ENCODE peak calls at places on chromosomes 16 and 17, in seven cellular contexts. V, F, Y, A, U, W and B are unnamed samples.

GRCh38 chr17:73017653-73018052 is 74.8 kb downstream of the SLC39A11 start:
- DNase-seq in V (no peak), F (no peak), Y (peak; percentile 82), A (peak; percentile 37), U (peak; percentile 11), W (no peak), B (no peak)

GRCh38 chr17:64777413-64778101 is 115.5 kb upstream of the SMURF2 start:
- DNase-seq in V (peak; percentile 29), F (peak; percentile 57), Y (no peak), A (no peak), U (no peak), W (no peak), B (peak; percentile 20)

GRCh38 chr16:67542464-67542863 is 13.8 kb downstream of the RIPOR1 start:
- DNase-seq in V (peak; percentile 32), F (no peak), Y (peak; percentile 77), A (peak; percentile 30), U (no peak), W (peak; percentile 59), B (peak; percentile 74)

GRCh38 chr16:68065716-68066305 is 19.4 kb upstream of the NFATC3 start:
- DNase-seq in V (no peak), F (no peak), Y (peak; percentile 78), A (no peak), U (peak; percentile 49), W (no peak), B (no peak)

GRCh38 chr16:57643166-57643813 is 14.9 kb downstream of the ADGRG1 start:
- DNase-seq in V (no peak), F (no peak), Y (peak; percentile 82), A (peak; percentile 73), U (no peak), W (no peak), B (no peak)

GRCh38 chr16:2841606-2842339 is 11.7 kb downstream of the ZG16B start:
- DNase-seq in V (no peak), F (no peak), Y (no peak), A (no peak), U (no peak), W (no peak), B (no peak)

GRCh38 chr17:49963626-49964538 is 5.1 kb upstream of the DLX4 start:
- DNase-seq in V (peak; percentile 72), F (peak; percentile 69), Y (peak; percentile 36), A (no peak), U (no peak), W (no peak), B (no peak)

GRCh38 chr16:87551487-87551886 is 50.8 kb upstream of the JPH3 start:
- DNase-seq in V (no peak), F (no peak), Y (no peak), A (no peak), U (no peak), W (no peak), B (no peak)

GRCh38 chr17:72120878-72121163 is at the start of gene SOX9:
- DNase-seq in V (peak; percentile 97), F (peak; percentile 94), Y (peak; percentile 96), A (peak; percentile 99), U (peak; percentile 93), W (peak; percentile 95), B (peak; percentile 79)

GRCh38 chr16:17635183-17635582 is 164.4 kb upstream of the XYLT1 start:
- DNase-seq in V (peak; percentile 8), F (no peak), Y (no peak), A (no peak), U (no peak), W (no peak), B (no peak)

GRCh38 chr17:71699907-71700306 is 420.9 kb upstream of the SOX9 start:
- DNase-seq in V (no peak), F (no peak), Y (no peak), A (no peak), U (no peak), W (no peak), B (no peak)

GRCh38 chr17:80354381-80354780 is 60.6 kb upstream of the ENDOV start:
- DNase-seq in V (no peak), F (no peak), Y (no peak), A (no peak), U (no peak), W (no peak), B (no peak)

GRCh38 chr17:60305141-60305540 is 86.8 kb downstream of the USP32 start:
- DNase-seq in V (peak; percentile 45), F (no peak), Y (no peak), A (no peak), U (peak; percentile 16), W (no peak), B (peak; percentile 14)

GRCh38 chr17:74268052-74268451 is 6.0 kb upstream of the DNAI2 start:
- DNase-seq in V (no peak), F (no peak), Y (no peak), A (no peak), U (no peak), W (no peak), B (no peak)

DNA sequence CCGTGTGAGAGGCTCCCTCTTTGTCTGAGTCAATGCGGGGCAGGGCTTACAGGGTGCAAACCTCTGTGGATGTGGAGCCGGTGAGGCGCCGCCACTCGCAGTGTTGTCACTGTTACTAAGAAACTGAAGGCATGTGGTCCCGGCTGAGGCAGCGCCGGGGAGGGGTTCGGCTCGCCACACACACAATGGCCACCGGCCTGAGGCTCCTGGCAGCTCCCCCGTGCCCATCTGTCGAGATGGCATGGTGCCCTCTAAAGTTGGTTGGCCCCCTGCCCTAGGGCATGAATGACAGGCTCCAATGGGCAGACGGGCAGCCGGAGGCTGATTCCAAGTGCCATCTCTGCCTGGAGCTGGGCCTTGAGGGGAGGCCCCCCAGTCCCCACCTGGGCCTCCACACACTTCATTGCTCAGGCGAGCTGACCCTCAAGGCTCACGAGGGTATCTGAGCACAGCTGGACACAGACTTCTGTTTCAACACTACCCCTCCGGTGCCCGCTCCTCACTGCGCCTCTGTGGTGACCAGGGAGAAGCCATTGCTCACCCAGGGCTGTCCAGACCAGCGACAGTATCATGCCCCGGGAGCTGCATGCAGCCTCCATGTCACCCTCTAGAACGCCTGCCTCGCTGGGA is 137.2 kb downstream of the C16orf78 start:
- DNase-seq in V (no peak), F (no peak), Y (no peak), A (no peak), U (no peak), W (no peak), B (no peak)
- TF ChIP-seq EZH2phosphoT487 in V (no peak), F (no peak), Y (no peak), A (no peak), U (no peak), W (no peak), B (no peak)

DNA sequence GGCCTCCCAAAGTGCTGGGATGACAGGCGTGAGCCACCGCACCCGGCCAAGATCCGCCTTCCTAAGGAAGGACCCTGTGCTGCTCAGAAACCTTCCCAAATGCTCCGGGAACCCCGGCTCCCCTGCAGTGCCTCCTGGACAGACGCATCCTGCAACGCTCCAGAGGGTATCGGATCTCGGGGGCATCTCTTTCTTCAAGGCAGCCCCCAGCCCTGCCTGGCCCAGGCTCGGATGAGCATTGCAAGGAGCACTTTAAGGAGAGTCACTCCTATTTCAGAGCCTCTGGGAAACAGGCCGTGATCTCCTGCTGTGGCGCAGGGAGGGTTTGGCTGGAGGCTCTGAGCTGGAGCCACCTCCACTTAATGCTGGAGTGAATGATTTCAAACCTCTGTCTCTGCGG is 17.2 kb upstream of the ABR start:
- DNase-seq in V (no peak), F (no peak), Y (no peak), A (no peak), U (no peak), W (no peak), B (no peak)
- H3K27ac ChIP-seq in V (no peak overlapping the region), F (no peak overlapping the region), Y (no peak overlapping the region), A (no peak overlapping the region), U (peak overlapping the region; percentile 87), W (no peak overlapping the region), B (no peak overlapping the region)

GRCh38 chr16:56192971-56193936 is 2.0 kb downstream of the GNAO1 start:
- DNase-seq in V (peak; percentile 65), F (peak; percentile 51), Y (no peak), A (no peak), U (no peak), W (no peak), B (no peak)

GRCh38 chr16:56192644-56192960 is 1.3 kb downstream of the GNAO1 start:
- DNase-seq in V (no peak), F (no peak), Y (no peak), A (no peak), U (no peak), W (no peak), B (no peak)

GRCh38 chr16:56189990-56190902 is 1.0 kb upstream of the GNAO1 start:
- DNase-seq in V (peak; percentile 57), F (peak; percentile 18), Y (peak; percentile 13), A (no peak), U (no peak), W (no peak), B (no peak)

GRCh38 chr16:56190903-56191806 is at the start of gene GNAO1:
- DNase-seq in V (peak; percentile 86), F (peak; percentile 93), Y (peak; percentile 62), A (peak; percentile 5), U (peak; percentile 89), W (no peak), B (peak; percentile 26)

DNA sequence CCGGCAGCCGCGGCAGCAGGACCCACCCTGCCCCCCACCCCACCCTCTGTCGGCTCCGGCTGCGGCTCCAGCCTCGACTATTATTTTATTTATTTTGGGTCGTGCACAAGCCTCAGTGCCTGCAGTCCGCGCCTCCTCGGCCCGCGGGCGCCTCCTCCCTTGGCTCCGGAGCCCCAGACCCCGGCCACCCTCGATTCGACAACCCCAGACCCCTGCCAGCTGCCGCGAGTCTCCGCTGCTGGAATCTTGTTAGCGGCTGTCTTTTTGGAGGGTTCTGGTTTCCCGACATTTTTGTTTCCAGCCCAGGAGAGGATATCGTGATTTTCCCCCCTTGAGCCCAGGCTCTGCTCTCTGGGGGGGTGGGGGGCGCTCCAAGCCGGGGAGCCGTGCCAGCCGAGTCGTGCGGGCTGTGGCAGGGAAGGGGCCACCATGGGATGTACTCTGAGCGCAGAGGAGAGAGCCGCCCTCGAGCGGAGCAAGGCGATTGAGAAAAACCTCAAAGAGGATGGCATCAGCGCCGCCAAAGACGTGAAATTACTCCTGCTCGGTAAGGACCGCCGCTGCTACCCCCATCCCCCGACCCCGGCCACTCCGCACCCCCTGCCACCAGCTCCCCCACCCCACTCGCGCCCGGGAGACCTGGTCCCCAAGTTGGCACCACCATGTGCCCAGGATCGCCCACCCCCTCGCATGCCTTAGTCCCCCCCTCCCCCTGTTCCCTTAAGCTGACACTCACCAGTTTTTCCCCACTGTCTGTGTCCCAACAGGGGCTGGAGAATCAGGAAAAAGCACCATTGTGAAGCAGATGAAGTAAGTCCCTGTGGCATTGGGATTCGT is 736 bp downstream of the GNAO1 start:
- DNase-seq in V (peak; percentile 32), F (peak; percentile 48), Y (no peak), A (no peak), U (peak; percentile 13), W (no peak), B (no peak)
- TF ChIP-seq EZH2 in V (no peak), F (peak; percentile 31), Y (peak; percentile 54), A (peak; percentile 79), U (no peak), W (no peak), B (no peak)

DNA sequence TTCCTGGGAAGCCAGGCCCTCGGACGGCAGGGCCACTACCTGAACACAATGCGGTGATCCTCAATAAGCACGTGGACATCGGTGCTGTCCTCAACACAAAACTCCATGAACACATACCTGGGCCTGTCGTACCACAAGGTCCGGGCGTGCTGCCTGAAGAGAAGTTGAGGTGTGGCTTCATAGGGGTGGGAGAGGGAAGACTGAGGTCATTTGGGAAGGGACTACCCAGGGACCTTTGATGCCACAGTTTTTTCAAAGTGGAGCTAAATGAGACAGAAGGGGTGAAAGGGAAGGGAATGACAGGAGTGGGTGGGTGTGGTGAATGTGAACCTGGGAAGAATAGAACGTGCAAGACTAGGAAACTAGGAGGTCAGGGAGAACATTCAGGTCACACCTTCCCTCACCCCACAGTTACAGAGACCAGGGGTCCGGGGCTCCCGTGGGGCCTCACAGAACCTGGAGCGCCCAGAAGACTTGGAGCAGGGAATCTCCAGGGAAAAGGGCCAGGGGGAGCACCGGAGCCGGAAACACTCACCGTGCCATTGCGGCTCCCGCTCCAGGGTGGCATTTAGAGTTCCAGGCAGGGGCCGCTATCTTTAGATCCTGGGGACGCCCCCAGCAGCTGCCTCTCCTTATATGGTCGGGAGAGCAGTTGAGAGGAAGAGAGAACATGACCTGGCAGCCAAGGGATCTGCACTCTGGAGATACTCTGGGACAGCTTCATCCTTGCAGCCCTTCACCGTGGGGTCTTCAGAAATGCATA is at the start of gene PTGES3L:
- DNase-seq in V (peak; percentile 84), F (peak; percentile 67), Y (peak; percentile 62), A (peak; percentile 27), U (peak; percentile 71), W (no peak), B (peak; percentile 16)
- TF ChIP-seq EZH2phosphoT487 in V (no peak), F (no peak), Y (no peak), A (no peak), U (no peak), W (no peak), B (no peak)